ENCODE peak calls at places on chromosomes 4 and X, in eight cellular contexts. One of them, this sample, is unnamed.

GRCh38 chr4:3229328-3229727 is 19.6 kb upstream of the MSANTD1 start:
- DNase-seq in A673: no peak
- DNase-seq in tibial artery: no peak
- DNase-seq in lower lobe of right lung: peak; percentile 24
- DNase-seq in colonic mucosa: no peak
- DNase-seq in spleen: no peak
- DNase-seq in hepatocyte: no peak
- DNase-seq in brain microvascular endothelial cell: no peak
- DNase-seq in this sample: no peak

GRCh38 chrX:1185556-1185955 is 26.9 kb downstream of the CRLF2 start:
- DNase-seq in hepatocyte: no peak
- DNase-seq in A673: no peak
- DNase-seq in brain microvascular endothelial cell: no peak
- DNase-seq in colonic mucosa: no peak
- DNase-seq in tibial artery: no peak
- DNase-seq in spleen: peak; percentile 32
- DNase-seq in lower lobe of right lung: no peak
- DNase-seq in this sample: no peak

GRCh38 chr4:96729641-96730040 is 889.7 kb downstream of the PDHA2 start:
- DNase-seq in brain microvascular endothelial cell: no peak
- DNase-seq in tibial artery: no peak
- DNase-seq in A673: peak; percentile 1
- DNase-seq in hepatocyte: no peak
- DNase-seq in spleen: no peak
- DNase-seq in lower lobe of right lung: no peak
- DNase-seq in colonic mucosa: no peak
- DNase-seq in this sample: no peak

GRCh38 chr4:38673109-38673978 is 9.3 kb downstream of the KLF3 start:
- DNase-seq in lower lobe of right lung: peak; percentile 63
- DNase-seq in brain microvascular endothelial cell: no peak
- DNase-seq in spleen: no peak
- DNase-seq in hepatocyte: peak; percentile 70
- DNase-seq in colonic mucosa: peak; percentile 96
- DNase-seq in A673: peak; percentile 65
- DNase-seq in tibial artery: no peak
- DNase-seq in this sample: no peak

GRCh38 chr4:183905081-183905592 is at the start of gene STOX2:
- DNase-seq in tibial artery: peak; percentile 55
- DNase-seq in hepatocyte: peak; percentile 79
- DNase-seq in lower lobe of right lung: peak; percentile 78
- DNase-seq in spleen: peak; percentile 81
- DNase-seq in colonic mucosa: peak; percentile 56
- DNase-seq in A673: peak; percentile 68
- DNase-seq in brain microvascular endothelial cell: peak; percentile 18
- DNase-seq in this sample: peak; percentile 81

GRCh38 chr4:33649015-33649414 is 2595.3 kb downstream of the ARAP2 start:
- DNase-seq in colonic mucosa: no peak
- DNase-seq in spleen: no peak
- DNase-seq in hepatocyte: peak; percentile 36
- DNase-seq in A673: peak; percentile 1
- DNase-seq in tibial artery: no peak
- DNase-seq in brain microvascular endothelial cell: no peak
- DNase-seq in lower lobe of right lung: no peak
- DNase-seq in this sample: no peak

GRCh38 chr4:113248320-113248719 is 198.9 kb downstream of the ANK2 start:
- DNase-seq in tibial artery: no peak
- DNase-seq in brain microvascular endothelial cell: no peak
- DNase-seq in A673: peak; percentile 22
- DNase-seq in colonic mucosa: no peak
- DNase-seq in hepatocyte: no peak
- DNase-seq in lower lobe of right lung: no peak
- DNase-seq in spleen: no peak
- DNase-seq in this sample: no peak

GRCh38 chr4:138627096-138627495 is 384.9 kb upstream of the SLC7A11 start:
- DNase-seq in lower lobe of right lung: no peak
- DNase-seq in hepatocyte: no peak
- DNase-seq in colonic mucosa: no peak
- DNase-seq in spleen: no peak
- DNase-seq in tibial artery: no peak
- DNase-seq in brain microvascular endothelial cell: no peak
- DNase-seq in A673: no peak
- DNase-seq in this sample: no peak

GRCh38 chrX:110536788-110537187 is 178.1 kb downstream of the RTL9 start:
- DNase-seq in spleen: no peak
- DNase-seq in lower lobe of right lung: no peak
- DNase-seq in A673: peak; percentile 66
- DNase-seq in brain microvascular endothelial cell: no peak
- DNase-seq in colonic mucosa: no peak
- DNase-seq in hepatocyte: no peak
- DNase-seq in tibial artery: no peak
- DNase-seq in this sample: no peak

GRCh38 chr4:40283968-40284367 is 51.2 kb upstream of the CHRNA9 start:
- DNase-seq in spleen: peak; percentile 82
- DNase-seq in tibial artery: no peak
- DNase-seq in hepatocyte: no peak
- DNase-seq in lower lobe of right lung: no peak
- DNase-seq in A673: peak; percentile 55
- DNase-seq in colonic mucosa: no peak
- DNase-seq in brain microvascular endothelial cell: no peak
- DNase-seq in this sample: no peak

GRCh38 chr4:54400802-54401201 is 171.7 kb downstream of the PDGFRA start:
- DNase-seq in lower lobe of right lung: no peak
- DNase-seq in spleen: no peak
- DNase-seq in colonic mucosa: no peak
- DNase-seq in tibial artery: no peak
- DNase-seq in brain microvascular endothelial cell: peak; percentile 91
- DNase-seq in hepatocyte: peak; percentile 61
- DNase-seq in A673: peak; percentile 32
- DNase-seq in this sample: no peak

GRCh38 chr4:127055349-127055748 is 577.4 kb upstream of the INTU start:
- DNase-seq in tibial artery: no peak
- DNase-seq in brain microvascular endothelial cell: no peak
- DNase-seq in A673: no peak
- DNase-seq in lower lobe of right lung: no peak
- DNase-seq in hepatocyte: no peak
- DNase-seq in spleen: no peak
- DNase-seq in colonic mucosa: no peak
- DNase-seq in this sample: no peak

GRCh38 chr4:22787753-22788389 is 95.1 kb downstream of the GBA3 start:
- DNase-seq in brain microvascular endothelial cell: no peak
- DNase-seq in tibial artery: no peak
- DNase-seq in A673: no peak
- DNase-seq in colonic mucosa: no peak
- DNase-seq in lower lobe of right lung: no peak
- DNase-seq in hepatocyte: no peak
- DNase-seq in spleen: no peak
- DNase-seq in this sample: no peak

GRCh38 chr4:123398803-123399637 is 2.4 kb downstream of the SPRY1 start:
- DNase-seq in hepatocyte: peak; percentile 77
- DNase-seq in A673: peak; percentile 77
- DNase-seq in tibial artery: peak; percentile 63
- DNase-seq in lower lobe of right lung: peak; percentile 83
- DNase-seq in colonic mucosa: peak; percentile 78
- DNase-seq in brain microvascular endothelial cell: peak; percentile 71
- DNase-seq in spleen: peak; percentile 85
- DNase-seq in this sample: peak; percentile 78

GRCh38 chr4:48297447-48297846 is 27.8 kb upstream of the TEC start:
- DNase-seq in spleen: no peak
- DNase-seq in lower lobe of right lung: no peak
- DNase-seq in brain microvascular endothelial cell: no peak
- DNase-seq in tibial artery: no peak
- DNase-seq in A673: no peak
- DNase-seq in hepatocyte: no peak
- DNase-seq in colonic mucosa: no peak
- DNase-seq in this sample: no peak

GRCh38 chr4:127533028-127533700 is 99.6 kb upstream of the INTU start:
- DNase-seq in spleen: no peak
- DNase-seq in hepatocyte: peak; percentile 24
- DNase-seq in colonic mucosa: peak; percentile 24
- DNase-seq in tibial artery: peak; percentile 72
- DNase-seq in lower lobe of right lung: no peak
- DNase-seq in brain microvascular endothelial cell: no peak
- DNase-seq in A673: no peak
- DNase-seq in this sample: peak; percentile 69

GRCh38 chr4:5959221-5959982 is 58.8 kb downstream of the C4orf50 start:
- DNase-seq in hepatocyte: no peak
- DNase-seq in brain microvascular endothelial cell: no peak
- DNase-seq in lower lobe of right lung: no peak
- DNase-seq in colonic mucosa: no peak
- DNase-seq in tibial artery: no peak
- DNase-seq in A673: peak; percentile 24
- DNase-seq in spleen: no peak
- DNase-seq in this sample: peak; percentile 19

GRCh38 chrX:154353172-154353843 is 21.1 kb downstream of the FLNA start:
- DNase-seq in colonic mucosa: no peak
- DNase-seq in lower lobe of right lung: no peak
- DNase-seq in tibial artery: no peak
- DNase-seq in hepatocyte: no peak
- DNase-seq in spleen: no peak
- DNase-seq in A673: no peak
- DNase-seq in brain microvascular endothelial cell: no peak
- DNase-seq in this sample: no peak

GRCh38 chrX:140050906-140051305 is 85.6 kb upstream of the CXorf66 start:
- DNase-seq in spleen: no peak
- DNase-seq in hepatocyte: no peak
- DNase-seq in tibial artery: no peak
- DNase-seq in A673: peak; percentile 44
- DNase-seq in colonic mucosa: no peak
- DNase-seq in lower lobe of right lung: no peak
- DNase-seq in brain microvascular endothelial cell: no peak
- DNase-seq in this sample: no peak

GRCh38 chrX:129427267-129427666 is 96.0 kb downstream of the SMARCA1 start:
- DNase-seq in brain microvascular endothelial cell: no peak
- DNase-seq in A673: no peak
- DNase-seq in lower lobe of right lung: no peak
- DNase-seq in spleen: no peak
- DNase-seq in hepatocyte: no peak
- DNase-seq in colonic mucosa: no peak
- DNase-seq in tibial artery: no peak
- DNase-seq in this sample: no peak
- TF ChIP-seq CTCF in brain microvascular endothelial cell: no peak
- TF ChIP-seq CTCF in A673: no peak
- TF ChIP-seq CTCF in lower lobe of right lung: no peak
- TF ChIP-seq CTCF in spleen: no peak
- TF ChIP-seq CTCF in hepatocyte: no peak
- TF ChIP-seq CTCF in colonic mucosa: no peak
- TF ChIP-seq CTCF in tibial artery: no peak
- TF ChIP-seq CTCF in this sample: no peak

GRCh38 chr4:177952723-177953122 is 510.5 kb upstream of the AGA start:
- DNase-seq in hepatocyte: no peak
- DNase-seq in lower lobe of right lung: no peak
- DNase-seq in A673: no peak
- DNase-seq in tibial artery: no peak
- DNase-seq in spleen: no peak
- DNase-seq in colonic mucosa: no peak
- DNase-seq in brain microvascular endothelial cell: no peak
- DNase-seq in this sample: no peak
- H3K27ac ChIP-seq in hepatocyte: no peak overlapping the region
- H3K27ac ChIP-seq in lower lobe of right lung: no peak overlapping the region
- H3K27ac ChIP-seq in A673: no peak overlapping the region
- H3K27ac ChIP-seq in tibial artery: no peak overlapping the region
- H3K27ac ChIP-seq in spleen: no peak overlapping the region
- H3K27ac ChIP-seq in colonic mucosa: no peak overlapping the region
- H3K27ac ChIP-seq in brain microvascular endothelial cell: no peak overlapping the region
- H3K27ac ChIP-seq in this sample: no peak overlapping the region

GRCh38 chrX:12948495-12948894 is 26.4 kb upstream of the TMSB4X start:
- DNase-seq in A673: no peak
- DNase-seq in hepatocyte: no peak
- DNase-seq in spleen: no peak
- DNase-seq in brain microvascular endothelial cell: no peak
- DNase-seq in lower lobe of right lung: no peak
- DNase-seq in tibial artery: no peak
- DNase-seq in colonic mucosa: no peak
- DNase-seq in this sample: no peak

GRCh38 chrX:12945494-12945893 is 29.4 kb upstream of the TMSB4X start:
- DNase-seq in spleen: no peak
- DNase-seq in colonic mucosa: no peak
- DNase-seq in lower lobe of right lung: no peak
- DNase-seq in A673: no peak
- DNase-seq in tibial artery: no peak
- DNase-seq in hepatocyte: no peak
- DNase-seq in brain microvascular endothelial cell: no peak
- DNase-seq in this sample: no peak

GRCh38 chrX:12946406-12946805 is 28.5 kb upstream of the TMSB4X start:
- DNase-seq in tibial artery: no peak
- DNase-seq in spleen: no peak
- DNase-seq in colonic mucosa: no peak
- DNase-seq in A673: no peak
- DNase-seq in lower lobe of right lung: no peak
- DNase-seq in brain microvascular endothelial cell: no peak
- DNase-seq in hepatocyte: no peak
- DNase-seq in this sample: no peak

GRCh38 chrX:12947545-12948235 is 27.2 kb upstream of the TMSB4X start:
- DNase-seq in lower lobe of right lung: no peak
- DNase-seq in spleen: no peak
- DNase-seq in tibial artery: no peak
- DNase-seq in brain microvascular endothelial cell: no peak
- DNase-seq in hepatocyte: no peak
- DNase-seq in colonic mucosa: no peak
- DNase-seq in A673: no peak
- DNase-seq in this sample: no peak

GRCh38 chrX:12946838-12947544 is 27.9 kb upstream of the TMSB4X start:
- DNase-seq in hepatocyte: peak; percentile 88
- DNase-seq in lower lobe of right lung: no peak
- DNase-seq in A673: peak; percentile 89
- DNase-seq in brain microvascular endothelial cell: peak; percentile 85
- DNase-seq in tibial artery: peak; percentile 54
- DNase-seq in colonic mucosa: peak; percentile 87
- DNase-seq in spleen: no peak
- DNase-seq in this sample: peak; percentile 86
- H3K4me3 ChIP-seq in hepatocyte: no peak overlapping the region
- H3K4me3 ChIP-seq in lower lobe of right lung: no peak overlapping the region
- H3K4me3 ChIP-seq in A673: no peak overlapping the region
- H3K4me3 ChIP-seq in brain microvascular endothelial cell: no peak overlapping the region
- H3K4me3 ChIP-seq in tibial artery: no peak overlapping the region
- H3K4me3 ChIP-seq in colonic mucosa: no peak overlapping the region
- H3K4me3 ChIP-seq in spleen: no peak overlapping the region
- H3K4me3 ChIP-seq in this sample: no peak overlapping the region

DNA sequence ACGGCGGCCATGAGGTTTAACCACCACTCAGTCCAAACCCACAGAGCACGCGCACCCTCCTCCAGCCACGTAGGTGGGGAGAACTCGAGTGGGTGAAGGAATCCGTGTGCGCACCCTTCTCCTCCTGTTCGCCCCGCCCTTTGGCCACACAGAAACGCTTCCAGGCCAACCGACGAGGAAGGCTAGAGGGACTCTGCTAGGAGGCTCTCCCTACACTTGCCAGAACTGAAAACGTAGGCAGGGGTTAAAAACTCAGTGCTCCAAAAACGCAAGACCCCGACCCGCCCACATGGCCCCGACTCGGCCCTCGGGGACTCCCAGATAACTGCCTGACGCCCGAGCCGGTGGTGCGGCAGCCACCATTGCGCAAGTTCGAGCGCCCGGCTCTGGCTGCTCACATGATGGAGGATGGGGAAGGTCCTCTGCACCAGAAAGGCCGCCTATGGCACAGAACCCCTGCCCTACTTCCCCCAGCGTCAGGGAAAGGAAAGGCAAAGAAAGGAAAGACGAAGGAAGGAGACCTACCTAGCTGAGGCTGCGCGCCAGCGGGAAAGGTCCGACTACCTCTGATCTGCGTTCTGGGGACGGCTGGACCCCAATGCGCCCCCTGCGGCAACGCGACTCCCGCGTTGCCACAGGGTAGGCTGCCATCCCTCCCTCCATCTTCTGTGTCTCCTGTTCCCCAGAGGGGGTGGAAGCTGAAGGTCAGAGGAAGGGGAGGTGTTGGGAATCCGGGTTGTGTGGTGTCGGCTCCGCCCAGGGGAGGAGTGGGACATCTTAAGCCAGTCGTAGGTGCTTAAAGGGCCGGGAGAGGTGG is 201.9 kb upstream of the AGTR2 start:
- DNase-seq in colonic mucosa: peak; percentile 59
- DNase-seq in brain microvascular endothelial cell: no peak
- DNase-seq in spleen: no peak
- DNase-seq in tibial artery: no peak
- DNase-seq in hepatocyte: peak; percentile 77
- DNase-seq in A673: no peak
- DNase-seq in lower lobe of right lung: peak; percentile 62
- DNase-seq in this sample: no peak
- TF ChIP-seq CTCF in colonic mucosa: no peak
- TF ChIP-seq CTCF in brain microvascular endothelial cell: peak; percentile 25
- TF ChIP-seq CTCF in spleen: no peak
- TF ChIP-seq CTCF in tibial artery: no peak
- TF ChIP-seq CTCF in hepatocyte: peak; percentile 34
- TF ChIP-seq CTCF in A673: no peak
- TF ChIP-seq CTCF in lower lobe of right lung: no peak
- TF ChIP-seq CTCF in this sample: no peak